ENCODE peak calls at places on chromosomes 3 and 15, in eight cellular contexts. L is foreskin fibroblast; N is WTC11; W is CD4-positive, alpha-beta T cell; P is AG09309; B is BE2C; U is dorsolateral prefrontal cortex; S is Panc1. G is an unnamed sample.

GRCh38 chr3:195040773-195041520 is 230.0 kb downstream of the XXYLT1 start:
- DNase-seq in L (no peak), U (peak; percentile 15), P (no peak), B (no peak), N (no peak), S (no peak), W (no peak), G (no peak)

GRCh38 chr3:14890470-14890869 is 56.9 kb upstream of the NR2C2 start:
- DNase-seq in S (no peak), W (no peak), U (no peak), N (no peak), P (no peak), B (no peak), L (no peak), G (no peak)

GRCh38 chr3:52983336-52983807 is 62.5 kb downstream of the SFMBT1 start:
- DNase-seq in P (no peak), L (no peak), U (no peak), W (peak; percentile 27), S (no peak), B (no peak), N (no peak), G (no peak)

GRCh38 chr15:90677807-90678790 is 39.0 kb upstream of the BLM start:
- DNase-seq in B (no peak), P (no peak), U (no peak), W (no peak), L (no peak), S (no peak), N (no peak), G (no peak)

GRCh38 chr15:58870451-58870850 is 63.0 kb downstream of the SLTM start:
- DNase-seq in W (no peak), U (no peak), L (peak; percentile 54), B (no peak), P (no peak), N (no peak), S (no peak), G (no peak)

GRCh38 chr3:16277471-16277870 is 12.5 kb downstream of the OXNAD1 start:
- DNase-seq in P (no peak), W (no peak), L (peak; percentile 30), N (no peak), U (no peak), S (no peak), B (no peak), G (no peak)

GRCh38 chr15:68656438-68656739 is 77.6 kb downstream of the CORO2B start:
- DNase-seq in U (no peak), L (no peak), B (no peak), P (no peak), W (no peak), N (no peak), S (no peak), G (no peak)

GRCh38 chr3:49673131-49673714 is 928 bp upstream of the APEH start:
- DNase-seq in P (no peak), U (no peak), B (no peak), N (no peak), L (no peak), W (no peak), S (no peak), G (no peak)

GRCh38 chr15:68704496-68705021 is 116.1 kb downstream of the ANP32A start:
- DNase-seq in U (no peak), N (no peak), S (no peak), L (no peak), P (no peak), W (no peak), B (peak; percentile 61), G (no peak)

GRCh38 chr15:82894971-82895520 is 57.5 kb downstream of the HOMER2 start:
- DNase-seq in P (no peak), L (peak; percentile 8), S (no peak), B (no peak), W (no peak), U (no peak), N (no peak), G (no peak)

GRCh38 chr3:141015486-141015885 is 35.7 kb upstream of the SPSB4 start:
- DNase-seq in W (no peak), L (peak; percentile 9), B (no peak), U (no peak), P (no peak), S (no peak), N (no peak), G (no peak)

GRCh38 chr15:63501256-63502089 is 2.9 kb upstream of the USP3 start:
- DNase-seq in B (no peak), P (peak; percentile 85), W (no peak), S (no peak), L (peak; percentile 97), N (peak; percentile 36), U (no peak), G (peak; percentile 42)

GRCh38 chr3:129633751-129634481 is 27.4 kb upstream of the PLXND1 start:
- DNase-seq in S (no peak), L (no peak), W (no peak), B (no peak), N (no peak), P (no peak), U (no peak), G (no peak)

GRCh38 chr3:69324362-69325025 is 61.4 kb downstream of the FRMD4B start:
- DNase-seq in L (peak; percentile 42), P (no peak), B (peak; percentile 65), W (no peak), U (no peak), N (no peak), S (no peak), G (no peak)

GRCh38 chr3:133271491-133271890 is 128.4 kb upstream of the BFSP2 start:
- DNase-seq in N (no peak), U (no peak), S (no peak), W (no peak), P (no peak), L (no peak), B (no peak), G (no peak)

GRCh38 chr15:70770863-70771262 is 7.5 kb upstream of the UACA start:
- DNase-seq in N (no peak), S (no peak), P (no peak), L (no peak), B (no peak), W (no peak), U (no peak), G (no peak)

GRCh38 chr3:15601399-15602145 is at the start of the genes BTD and HACL1:
- DNase-seq in P (peak; percentile 96), L (peak; percentile 99), S (peak; percentile 96), W (peak; percentile 97), U (peak; percentile 98), N (peak; percentile 98), B (peak; percentile 94), G (peak; percentile 98)

GRCh38 chr3:178536271-178537079 is at the start of gene KCNMB2:
- DNase-seq in P (no peak), U (no peak), W (no peak), S (no peak), L (peak; percentile 47), N (no peak), B (no peak), G (peak; percentile 13)

GRCh38 chr3:107133891-107134290 is 243.3 kb upstream of the CCDC54 start:
- DNase-seq in S (no peak), B (no peak), N (no peak), W (no peak), P (no peak), L (no peak), U (no peak), G (no peak)

GRCh38 chr3:15467227-15468181 is 40.1 kb downstream of the EAF1 start:
- DNase-seq in S (no peak), U (no peak), B (no peak), P (no peak), N (no peak), L (no peak), W (no peak), G (no peak)

GRCh38 chr3:129654126-129654525 is 47.6 kb upstream of the PLXND1 start:
- DNase-seq in U (no peak), W (no peak), L (peak; percentile 71), S (no peak), N (no peak), B (no peak), P (peak; percentile 55), G (no peak)

DNA sequence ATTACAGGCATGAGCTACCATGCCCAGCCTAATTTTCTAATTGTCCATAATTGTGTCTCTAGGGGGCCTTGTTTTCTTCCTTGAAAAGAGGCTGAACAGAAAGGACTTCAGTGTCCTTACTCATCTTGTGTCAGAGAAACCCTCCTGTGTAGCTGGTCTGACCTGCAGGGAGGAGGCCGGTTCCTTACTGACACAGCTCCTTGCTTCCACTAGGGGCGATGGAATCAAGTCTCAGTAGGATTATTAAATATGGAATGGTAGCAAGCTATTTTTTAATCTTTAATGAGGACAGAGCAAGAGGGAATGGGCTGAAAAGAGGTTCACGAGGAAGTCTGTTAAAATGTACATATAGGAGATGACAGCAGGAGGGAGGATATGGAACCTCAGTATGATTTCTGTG is 8.6 kb downstream of the LPCAT4 start:
- DNase-seq in P (no peak), B (no peak), N (no peak), W (no peak), S (no peak), L (peak; percentile 39), U (no peak), G (no peak)
- TF ChIP-seq CTCF in P (peak; percentile 26), B (peak; percentile 49), N (no peak), W (no peak), S (no peak), L (peak; percentile 25), U (no peak), G (no peak)

GRCh38 chr15:101447561-101448071 is 41.9 kb downstream of the PCSK6 start:
- DNase-seq in N (no peak), L (peak; percentile 7), S (no peak), U (peak; percentile 22), B (no peak), W (no peak), P (no peak), G (no peak)
- TF ChIP-seq CTCF in N (no peak), L (no peak), S (no peak), U (no peak), B (no peak), W (no peak), P (no peak), G (no peak)

DNA sequence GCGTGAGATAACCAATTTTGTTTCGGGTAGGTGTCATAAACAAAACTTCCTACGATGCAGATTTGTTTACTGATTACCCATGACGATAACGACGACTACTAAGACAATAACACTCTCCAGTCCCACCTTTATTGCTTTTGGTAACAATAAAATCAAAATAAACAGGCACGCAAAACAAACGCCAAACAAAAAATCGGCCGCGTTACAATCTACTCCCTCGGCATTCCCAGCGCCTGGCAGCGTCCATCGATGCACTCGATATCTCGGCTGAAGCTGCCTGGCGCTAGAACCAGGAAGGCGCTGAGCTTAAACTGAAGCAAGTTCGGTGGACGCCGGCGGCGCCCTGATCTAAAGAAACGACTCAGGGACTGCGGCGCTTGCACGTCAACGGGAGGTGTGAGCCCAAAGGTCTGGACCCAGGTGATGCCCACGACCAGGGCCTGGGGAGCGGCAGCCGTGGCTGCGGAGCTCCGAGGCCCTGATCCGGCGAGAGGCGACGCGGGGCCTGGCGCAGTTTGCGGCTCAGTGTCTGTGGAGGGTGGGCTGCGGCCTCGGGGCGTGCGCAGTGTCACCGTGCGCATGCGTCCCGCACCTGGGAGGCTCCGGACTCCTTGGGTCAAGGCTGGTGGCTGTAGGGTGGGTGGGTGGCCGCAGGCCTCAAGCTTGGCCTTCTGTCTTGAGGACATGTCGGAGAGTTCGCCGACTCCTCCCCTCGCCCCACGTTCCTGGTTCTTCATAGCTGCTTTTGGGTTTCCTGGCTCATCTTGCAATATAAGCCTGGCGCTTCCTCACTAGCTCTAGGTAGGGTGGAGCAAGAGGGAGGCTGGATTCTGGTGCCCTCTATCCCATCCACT is at the start of gene RSRC1:
- DNase-seq in B (peak; percentile 89), N (peak; percentile 83), W (peak; percentile 63), S (peak; percentile 84), L (peak; percentile 96), P (peak; percentile 62), U (peak; percentile 78), G (peak; percentile 93)
- TF ChIP-seq CTCF in B (no peak), N (no peak), W (no peak), S (no peak), L (no peak), P (no peak), U (no peak), G (no peak)

GRCh38 chr3:43215684-43216336 is 70.5 kb upstream of the SNRK start:
- DNase-seq in L (no peak), U (no peak), N (no peak), W (no peak), S (no peak), P (no peak), B (no peak), G (no peak)
- TF ChIP-seq CTCF in L (no peak), U (no peak), N (no peak), W (no peak), S (peak; percentile 15), P (no peak), B (peak; percentile 35), G (no peak)